ENCODE peak calls at places on chromosome 16, in nine cellular contexts. S is stimulated activated CD8-positive, alpha-beta memory T cell treated with anti-CD3 and anti-CD28 coated beads, Interleukin-4, amount 100 ng/mL, for 1 hour; B is omental fat pad; E is NCI-H1417; I is renal cortical epithelial cell; C is RWPE2; J is EL; O is AG04450; V is mucosa of gallbladder. K is an unnamed sample.

GRCh38 chr16:11212819-11213196 is 43.2 kb downstream of the SOCS1 start:
- DNase-seq in S (no peak), B (no peak), E (peak), I (no peak), C (no peak), J (no peak), O (no peak), V (no peak), K (no peak)

GRCh38 chr16:64280317-64280716 is 841.5 kb downstream of the CDH11 start:
- DNase-seq in S (no peak), B (no peak), E (no peak), I (no peak), C (no peak), J (no peak), O (no peak), V (no peak), K (no peak)

GRCh38 chr16:104355-104754 is 26.3 kb downstream of the MPG start:
- DNase-seq in S (no peak), B (no peak), E (no peak), I (no peak), C (no peak), J (no peak), O (no peak), V (no peak), K (no peak)

GRCh38 chr16:12794486-12795399 is 8.9 kb downstream of the CPPED1 start:
- DNase-seq in S (no peak), B (no peak), E (no peak), I (no peak), C (no peak), J (no peak), O (no peak), V (peak), K (no peak)

GRCh38 chr16:79132745-79133144 is 467.8 kb downstream of the MAF start:
- DNase-seq in S (no peak), B (no peak), E (no peak), I (no peak), C (no peak), J (no peak), O (no peak), V (peak), K (no peak)

GRCh38 chr16:23255000-23255399 is 47.1 kb upstream of the SCNN1B start:
- DNase-seq in S (no peak), B (no peak), E (no peak), I (no peak), C (no peak), J (no peak), O (no peak), V (no peak), K (no peak)

GRCh38 chr16:21982108-21982507 is 18.8 kb downstream of the PDZD9 start:
- DNase-seq in S (no peak), B (no peak), E (no peak), I (no peak), C (no peak), J (no peak), O (no peak), V (no peak), K (no peak)

GRCh38 chr16:72797606-72798005 is 250.3 kb downstream of the ZFHX3 start:
- DNase-seq in S (no peak), B (no peak), E (no peak), I (no peak), C (no peak), J (no peak), O (no peak), V (peak), K (no peak)

GRCh38 chr16:50156590-50156989 is 3.5 kb downstream of the TENT4B start:
- DNase-seq in S (no peak), B (no peak), E (no peak), I (no peak), C (no peak), J (no peak), O (no peak), V (no peak), K (no peak)

GRCh38 chr16:55294947-55295346 is 29.1 kb upstream of the IRX6 start:
- DNase-seq in S (no peak), B (no peak), E (no peak), I (peak), C (no peak), J (no peak), O (no peak), V (no peak), K (no peak)

GRCh38 chr16:89194340-89195311 is 5.7 kb downstream of the SLC22A31 start:
- DNase-seq in S (no peak), B (no peak), E (no peak), I (no peak), C (peak), J (no peak), O (no peak), V (no peak), K (no peak)

GRCh38 chr16:80347900-80348299 is 192.9 kb upstream of the DYNLRB2 start:
- DNase-seq in S (no peak), B (no peak), E (no peak), I (no peak), C (no peak), J (no peak), O (no peak), V (peak), K (no peak)

GRCh38 chr16:23948949-23949392 is 113.2 kb downstream of the PRKCB start:
- DNase-seq in S (no peak), B (no peak), E (no peak), I (no peak), C (no peak), J (no peak), O (no peak), V (peak), K (no peak)

GRCh38 chr16:67562918-67563707 is 787 bp downstream of the CTCF start:
- DNase-seq in S (peak), B (no peak), E (peak), I (no peak), C (no peak), J (peak), O (no peak), V (peak), K (no peak)

GRCh38 chr16:26051078-26051477 is 359.3 kb downstream of the HS3ST4 start:
- DNase-seq in S (no peak), B (no peak), E (no peak), I (no peak), C (no peak), J (no peak), O (no peak), V (no peak), K (no peak)

GRCh38 chr16:1559446-1559975 is 26.0 kb downstream of the TMEM204 start:
- DNase-seq in S (no peak), B (no peak), E (no peak), I (no peak), C (no peak), J (no peak), O (no peak), V (no peak), K (no peak)

GRCh38 chr16:86566601-86566965 is at the start of gene FOXC2:
- DNase-seq in S (no peak), B (no peak), E (no peak), I (peak), C (peak), J (peak), O (peak), V (peak), K (no peak)

GRCh38 chr16:52050418-52050817 is 496.5 kb downstream of the TOX3 start:
- DNase-seq in S (no peak), B (no peak), E (no peak), I (peak), C (no peak), J (peak), O (no peak), V (peak), K (no peak)

GRCh38 chr16:86498155-86498651 is 12.1 kb upstream of the FOXF1 start:
- DNase-seq in S (no peak), B (no peak), E (no peak), I (no peak), C (no peak), J (no peak), O (no peak), V (no peak), K (no peak)

GRCh38 chr16:3578610-3579551 is 1.7 kb upstream of the NLRC3 start:
- DNase-seq in S (peak), B (no peak), E (no peak), I (no peak), C (no peak), J (peak), O (no peak), V (no peak), K (no peak)

GRCh38 chr16:58243528-58244004 is 45.7 kb upstream of the CSNK2A2 start:
- DNase-seq in S (no peak), B (no peak), E (no peak), I (peak), C (no peak), J (no peak), O (no peak), V (peak), K (no peak)

GRCh38 chr16:79269211-79269863 is 331.2 kb downstream of the MAF start:
- DNase-seq in S (no peak), B (no peak), E (no peak), I (no peak), C (no peak), J (no peak), O (no peak), V (no peak), K (no peak)

GRCh38 chr16:10828851-10829331 is 10.3 kb upstream of the TVP23A start:
- DNase-seq in S (no peak), B (peak), E (no peak), I (peak), C (no peak), J (peak), O (peak), V (peak), K (peak)

GRCh38 chr16:66469291-66469931 is 42.3 kb downstream of the BEAN1 start:
- DNase-seq in S (no peak), B (no peak), E (no peak), I (no peak), C (no peak), J (no peak), O (no peak), V (no peak), K (no peak)

GRCh38 chr16:2328428-2328827 is 12.1 kb downstream of the ABCA3 start:
- DNase-seq in S (no peak), B (no peak), E (no peak), I (no peak), C (peak), J (no peak), O (no peak), V (no peak), K (no peak)

GRCh38 chr16:72560617-72561016 is 388.7 kb upstream of the PMFBP1 start:
- DNase-seq in S (no peak), B (no peak), E (peak), I (no peak), C (no peak), J (no peak), O (no peak), V (no peak), K (no peak)

GRCh38 chr16:10765772-10766171 is 22.1 kb downstream of the NUBP1 start:
- DNase-seq in S (no peak), B (no peak), E (no peak), I (no peak), C (no peak), J (no peak), O (no peak), V (no peak), K (no peak)

GRCh38 chr16:4882261-4882632 is 35.0 kb downstream of the UBN1 start:
- DNase-seq in S (no peak), B (no peak), E (no peak), I (no peak), C (no peak), J (no peak), O (no peak), V (no peak), K (no peak)